ENCODE peak calls at places on chromosomes 6 and 20, in five cellular contexts. F, O, C, E and V are unnamed samples.

GRCh38 chr20:57999465-58000111 is 228.9 kb downstream of the ANKRD60 start:
- DNase-seq in F (no peak), O (peak; percentile 28), C (peak; percentile 76), E (no peak), V (no peak)

GRCh38 chr20:48574383-48574782 is 253.4 kb downstream of the PREX1 start:
- DNase-seq in F (no peak), O (peak; percentile 20), C (no peak), E (no peak), V (no peak)

GRCh38 chr6:34239893-34240292 is 3.2 kb downstream of the HMGA1 start:
- DNase-seq in F (no peak), O (no peak), C (peak; percentile 30), E (no peak), V (no peak)

GRCh38 chr6:32692019-32692418 is 25.6 kb upstream of the HLA-DQB1 start:
- DNase-seq in F (no peak), O (peak; percentile 81), C (no peak), E (peak; percentile 80), V (no peak)

GRCh38 chr6:155287762-155288161 is 23.9 kb downstream of the CLDN20 start:
- DNase-seq in F (no peak), O (no peak), C (no peak), E (no peak), V (no peak)

GRCh38 chr20:63525968-63526367 is 5.4 kb downstream of the PPDPF start:
- DNase-seq in F (no peak), O (no peak), C (peak; percentile 23), E (peak; percentile 15), V (no peak)

GRCh38 chr6:52108128-52108527 is 20.7 kb upstream of the PKHD1 start:
- DNase-seq in F (no peak), O (no peak), C (no peak), E (no peak), V (no peak)

GRCh38 chr6:150249261-150249660 is 106.4 kb downstream of the PPP1R14C start:
- DNase-seq in F (no peak), O (no peak), C (no peak), E (no peak), V (no peak)

GRCh38 chr20:35267092-35267491 is 10.8 kb downstream of the MMP24OS start:
- DNase-seq in F (no peak), O (no peak), C (no peak), E (no peak), V (no peak)

GRCh38 chr6:167044696-167045095 is 45.5 kb downstream of the CEP43 start:
- DNase-seq in F (no peak), O (no peak), C (no peak), E (no peak), V (no peak)